ENCODE peak calls at places on chromosome 7, in five cellular contexts. One of them, this sample, is unnamed.

GRCh38 chr7:366171-366916 is 76.4 kb downstream of the FOXL3 start:
- DNase-seq in gastrocnemius medialis: no peak
- DNase-seq in IMR-90: peak
- DNase-seq in thoracic aorta: no peak
- DNase-seq in cardiac fibroblast: peak
- DNase-seq in this sample: no peak

GRCh38 chr7:158802535-158803199 is 26.6 kb downstream of the ESYT2 start:
- DNase-seq in gastrocnemius medialis: no peak
- DNase-seq in cardiac fibroblast: peak
- DNase-seq in IMR-90: peak
- DNase-seq in thoracic aorta: no peak
- DNase-seq in this sample: no peak

GRCh38 chr7:143429770-143430698 is 13.2 kb upstream of the TAS2R60 start:
- DNase-seq in gastrocnemius medialis: no peak
- DNase-seq in thoracic aorta: no peak
- DNase-seq in IMR-90: peak
- DNase-seq in cardiac fibroblast: peak
- DNase-seq in this sample: no peak

GRCh38 chr7:116443101-116443523 is 56.4 kb upstream of the CAV2 start:
- DNase-seq in cardiac fibroblast: peak
- DNase-seq in thoracic aorta: no peak
- DNase-seq in IMR-90: peak
- DNase-seq in gastrocnemius medialis: no peak
- DNase-seq in this sample: no peak

GRCh38 chr7:133394369-133394768 is 141.5 kb downstream of the EXOC4 start:
- DNase-seq in thoracic aorta: no peak
- DNase-seq in cardiac fibroblast: no peak
- DNase-seq in gastrocnemius medialis: no peak
- DNase-seq in IMR-90: no peak
- DNase-seq in this sample: no peak

GRCh38 chr7:47627580-47628283 is 45.8 kb upstream of the TNS3 start:
- DNase-seq in gastrocnemius medialis: no peak
- DNase-seq in cardiac fibroblast: no peak
- DNase-seq in thoracic aorta: no peak
- DNase-seq in IMR-90: no peak
- DNase-seq in this sample: no peak

GRCh38 chr7:86786376-86786775 is 142.7 kb downstream of the GRM3 start:
- DNase-seq in gastrocnemius medialis: no peak
- DNase-seq in thoracic aorta: no peak
- DNase-seq in IMR-90: no peak
- DNase-seq in cardiac fibroblast: no peak
- DNase-seq in this sample: peak

GRCh38 chr7:27459021-27459728 is 203.5 kb downstream of the HIBADH start:
- DNase-seq in gastrocnemius medialis: no peak
- DNase-seq in thoracic aorta: no peak
- DNase-seq in IMR-90: no peak
- DNase-seq in cardiac fibroblast: no peak
- DNase-seq in this sample: no peak

GRCh38 chr7:20170626-20171025 is 46.6 kb downstream of the MACC1 start:
- DNase-seq in IMR-90: peak
- DNase-seq in cardiac fibroblast: no peak
- DNase-seq in thoracic aorta: no peak
- DNase-seq in gastrocnemius medialis: no peak
- DNase-seq in this sample: no peak

GRCh38 chr7:50720295-50720694 is 62.4 kb downstream of the GRB10 start:
- DNase-seq in thoracic aorta: no peak
- DNase-seq in IMR-90: no peak
- DNase-seq in gastrocnemius medialis: no peak
- DNase-seq in cardiac fibroblast: no peak
- DNase-seq in this sample: no peak

GRCh38 chr7:107891619-107892366 is 810 bp downstream of the DLD start:
- DNase-seq in IMR-90: peak
- DNase-seq in gastrocnemius medialis: no peak
- DNase-seq in thoracic aorta: no peak
- DNase-seq in cardiac fibroblast: peak
- DNase-seq in this sample: no peak

GRCh38 chr7:27167170-27167505 is 1.8 kb upstream of the HOXA9 start:
- DNase-seq in gastrocnemius medialis: no peak
- DNase-seq in cardiac fibroblast: no peak
- DNase-seq in thoracic aorta: no peak
- DNase-seq in IMR-90: no peak
- DNase-seq in this sample: no peak

GRCh38 chr7:71615017-71615416 is 483.1 kb downstream of the GALNT17 start:
- DNase-seq in thoracic aorta: peak
- DNase-seq in gastrocnemius medialis: peak
- DNase-seq in IMR-90: no peak
- DNase-seq in cardiac fibroblast: no peak
- DNase-seq in this sample: no peak

GRCh38 chr7:158314394-158314793 is 273.2 kb downstream of the PTPRN2 start:
- DNase-seq in thoracic aorta: no peak
- DNase-seq in cardiac fibroblast: no peak
- DNase-seq in IMR-90: no peak
- DNase-seq in gastrocnemius medialis: no peak
- DNase-seq in this sample: no peak

GRCh38 chr7:138460649-138461607 is 869 bp downstream of the TRIM24 start:
- DNase-seq in cardiac fibroblast: peak
- DNase-seq in gastrocnemius medialis: peak
- DNase-seq in thoracic aorta: no peak
- DNase-seq in IMR-90: peak
- DNase-seq in this sample: peak

GRCh38 chr7:55369427-55369826 is 4.3 kb downstream of the LANCL2 start:
- DNase-seq in cardiac fibroblast: peak
- DNase-seq in IMR-90: peak
- DNase-seq in thoracic aorta: no peak
- DNase-seq in gastrocnemius medialis: no peak
- DNase-seq in this sample: no peak

GRCh38 chr7:155222578-155222977 is 75.1 kb upstream of the INSIG1 start:
- DNase-seq in IMR-90: no peak
- DNase-seq in gastrocnemius medialis: no peak
- DNase-seq in thoracic aorta: no peak
- DNase-seq in cardiac fibroblast: no peak
- DNase-seq in this sample: no peak

GRCh38 chr7:69568266-69568665 is 30.0 kb upstream of the AUTS2 start:
- DNase-seq in IMR-90: no peak
- DNase-seq in thoracic aorta: no peak
- DNase-seq in cardiac fibroblast: no peak
- DNase-seq in gastrocnemius medialis: no peak
- DNase-seq in this sample: no peak

GRCh38 chr7:103499976-103500375 is 54.0 kb upstream of the SLC26A5 start:
- DNase-seq in cardiac fibroblast: peak
- DNase-seq in thoracic aorta: no peak
- DNase-seq in IMR-90: peak
- DNase-seq in gastrocnemius medialis: no peak
- DNase-seq in this sample: no peak

GRCh38 chr7:157523371-157523765 is 186.6 kb downstream of the DNAJB6 start:
- DNase-seq in cardiac fibroblast: no peak
- DNase-seq in thoracic aorta: no peak
- DNase-seq in IMR-90: no peak
- DNase-seq in gastrocnemius medialis: no peak
- DNase-seq in this sample: no peak

GRCh38 chr7:95845007-95845406 is 72.7 kb downstream of the DYNC1I1 start:
- DNase-seq in IMR-90: no peak
- DNase-seq in gastrocnemius medialis: no peak
- DNase-seq in thoracic aorta: no peak
- DNase-seq in cardiac fibroblast: peak
- DNase-seq in this sample: no peak

GRCh38 chr7:29488203-29488970 is 75.2 kb upstream of the PRR15 start:
- DNase-seq in cardiac fibroblast: peak
- DNase-seq in thoracic aorta: no peak
- DNase-seq in IMR-90: no peak
- DNase-seq in gastrocnemius medialis: no peak
- DNase-seq in this sample: no peak

GRCh38 chr7:50667789-50668226 is 102.6 kb upstream of the DDC start:
- DNase-seq in IMR-90: peak
- DNase-seq in gastrocnemius medialis: peak
- DNase-seq in thoracic aorta: peak
- DNase-seq in cardiac fibroblast: peak
- DNase-seq in this sample: no peak

GRCh38 chr7:79820387-79820786 is 314.2 kb upstream of the GNAI1 start:
- DNase-seq in IMR-90: peak
- DNase-seq in cardiac fibroblast: peak
- DNase-seq in thoracic aorta: no peak
- DNase-seq in gastrocnemius medialis: no peak
- DNase-seq in this sample: no peak

GRCh38 chr7:32051128-32051527 is 19.1 kb downstream of the PDE1C start:
- DNase-seq in gastrocnemius medialis: no peak
- DNase-seq in thoracic aorta: no peak
- DNase-seq in IMR-90: no peak
- DNase-seq in cardiac fibroblast: no peak
- DNase-seq in this sample: no peak

GRCh38 chr7:57685418-57685817 is 235.4 kb downstream of the ZNF716 start:
- DNase-seq in thoracic aorta: no peak
- DNase-seq in IMR-90: no peak
- DNase-seq in cardiac fibroblast: no peak
- DNase-seq in gastrocnemius medialis: no peak
- DNase-seq in this sample: no peak

GRCh38 chr7:19117870-19118608 is 603 bp upstream of the TWIST1 start:
- DNase-seq in IMR-90: peak
- DNase-seq in thoracic aorta: no peak
- DNase-seq in gastrocnemius medialis: no peak
- DNase-seq in cardiac fibroblast: peak
- DNase-seq in this sample: no peak
- TF ChIP-seq CTCF in IMR-90: no peak
- TF ChIP-seq CTCF in thoracic aorta: no peak
- TF ChIP-seq CTCF in gastrocnemius medialis: no peak
- TF ChIP-seq CTCF in cardiac fibroblast: peak
- TF ChIP-seq CTCF in this sample: no peak

GRCh38 chr7:150824379-150825177 is 24.0 kb downstream of the TMEM176A start:
- DNase-seq in gastrocnemius medialis: no peak
- DNase-seq in cardiac fibroblast: no peak
- DNase-seq in IMR-90: no peak
- DNase-seq in thoracic aorta: no peak
- DNase-seq in this sample: no peak
- TF ChIP-seq CTCF in gastrocnemius medialis: no peak
- TF ChIP-seq CTCF in cardiac fibroblast: no peak
- TF ChIP-seq CTCF in IMR-90: no peak
- TF ChIP-seq CTCF in thoracic aorta: no peak
- TF ChIP-seq CTCF in this sample: no peak

GRCh38 chr7:148962823-148963582 is 65.3 kb downstream of the PDIA4 start:
- DNase-seq in cardiac fibroblast: peak
- DNase-seq in gastrocnemius medialis: peak
- DNase-seq in IMR-90: peak
- DNase-seq in thoracic aorta: no peak
- DNase-seq in this sample: no peak
- TF ChIP-seq CTCF in cardiac fibroblast: peak
- TF ChIP-seq CTCF in gastrocnemius medialis: peak
- TF ChIP-seq CTCF in IMR-90: peak
- TF ChIP-seq CTCF in thoracic aorta: peak
- TF ChIP-seq CTCF in this sample: peak

GRCh38 chr7:92635538-92635937 is 45.3 kb upstream of the FAM133B start:
- DNase-seq in gastrocnemius medialis: no peak
- DNase-seq in cardiac fibroblast: no peak
- DNase-seq in thoracic aorta: no peak
- DNase-seq in IMR-90: no peak
- DNase-seq in this sample: no peak
- TF ChIP-seq CTCF in gastrocnemius medialis: no peak
- TF ChIP-seq CTCF in cardiac fibroblast: no peak
- TF ChIP-seq CTCF in thoracic aorta: no peak
- TF ChIP-seq CTCF in IMR-90: no peak
- TF ChIP-seq CTCF in this sample: no peak

GRCh38 chr7:134420509-134421125 is 38.3 kb downstream of the AKR1B1 start:
- DNase-seq in gastrocnemius medialis: no peak
- DNase-seq in IMR-90: peak
- DNase-seq in cardiac fibroblast: peak
- DNase-seq in thoracic aorta: no peak
- DNase-seq in this sample: no peak
- TF ChIP-seq CTCF in gastrocnemius medialis: no peak
- TF ChIP-seq CTCF in IMR-90: peak
- TF ChIP-seq CTCF in cardiac fibroblast: peak
- TF ChIP-seq CTCF in thoracic aorta: peak
- TF ChIP-seq CTCF in this sample: peak

GRCh38 chr7:151083071-151083823 is at the start of gene TMUB1:
- DNase-seq in cardiac fibroblast: peak
- DNase-seq in gastrocnemius medialis: peak
- DNase-seq in IMR-90: peak
- DNase-seq in thoracic aorta: no peak
- DNase-seq in this sample: peak
- TF ChIP-seq CTCF in cardiac fibroblast: no peak
- TF ChIP-seq CTCF in gastrocnemius medialis: no peak
- TF ChIP-seq CTCF in IMR-90: no peak
- TF ChIP-seq CTCF in thoracic aorta: no peak
- TF ChIP-seq CTCF in this sample: no peak

GRCh38 chr7:35524112-35524804 is 170.7 kb downstream of the HERPUD2 start:
- DNase-seq in thoracic aorta: no peak
- DNase-seq in IMR-90: no peak
- DNase-seq in cardiac fibroblast: no peak
- DNase-seq in gastrocnemius medialis: no peak
- DNase-seq in this sample: no peak

GRCh38 chr7:35526645-35527044 is 168.3 kb downstream of the HERPUD2 start:
- DNase-seq in IMR-90: no peak
- DNase-seq in thoracic aorta: no peak
- DNase-seq in gastrocnemius medialis: no peak
- DNase-seq in cardiac fibroblast: no peak
- DNase-seq in this sample: no peak

GRCh38 chr7:35530124-35531109 is 164.5 kb downstream of the HERPUD2 start:
- DNase-seq in gastrocnemius medialis: no peak
- DNase-seq in cardiac fibroblast: no peak
- DNase-seq in IMR-90: no peak
- DNase-seq in thoracic aorta: no peak
- DNase-seq in this sample: no peak

GRCh38 chr7:35529713-35530112 is 165.2 kb downstream of the HERPUD2 start:
- DNase-seq in thoracic aorta: no peak
- DNase-seq in IMR-90: no peak
- DNase-seq in cardiac fibroblast: no peak
- DNase-seq in gastrocnemius medialis: no peak
- DNase-seq in this sample: no peak

GRCh38 chr7:35528381-35528977 is 166.5 kb downstream of the HERPUD2 start:
- DNase-seq in IMR-90: no peak
- DNase-seq in gastrocnemius medialis: no peak
- DNase-seq in thoracic aorta: no peak
- DNase-seq in cardiac fibroblast: no peak
- DNase-seq in this sample: no peak
- TF ChIP-seq CTCF in IMR-90: no peak
- TF ChIP-seq CTCF in gastrocnemius medialis: no peak
- TF ChIP-seq CTCF in thoracic aorta: no peak
- TF ChIP-seq CTCF in cardiac fibroblast: no peak
- TF ChIP-seq CTCF in this sample: no peak

This sample was measured in type B pancreatic cell.